ENCODE peak calls at places on chromosomes 3 and 15, in ten cellular contexts. One of them, this sample, is unnamed.

GRCh38 chr3:152331975-152332374 is 63.2 kb downstream of the MBNL1 start:
- DNase-seq in GM10248: no peak
- DNase-seq in choroid plexus epithelial cell: no peak
- DNase-seq in right lobe of liver: no peak
- DNase-seq in tibial nerve: no peak
- DNase-seq in WTC11: no peak
- DNase-seq in HL-60: no peak
- DNase-seq in mucosa of descending colon: peak
- DNase-seq in lower lobe of right lung: no peak
- DNase-seq in IMR-90: peak
- DNase-seq in this sample: no peak

GRCh38 chr3:123122525-123123315 is 55.9 kb downstream of the PDIA5 start:
- DNase-seq in tibial nerve: no peak
- DNase-seq in right lobe of liver: no peak
- DNase-seq in lower lobe of right lung: no peak
- DNase-seq in mucosa of descending colon: no peak
- DNase-seq in WTC11: no peak
- DNase-seq in IMR-90: peak
- DNase-seq in choroid plexus epithelial cell: peak
- DNase-seq in GM10248: no peak
- DNase-seq in HL-60: no peak
- DNase-seq in this sample: no peak

GRCh38 chr3:154954750-154955149 is 125.4 kb upstream of the MME start:
- DNase-seq in HL-60: peak
- DNase-seq in right lobe of liver: no peak
- DNase-seq in IMR-90: peak
- DNase-seq in lower lobe of right lung: no peak
- DNase-seq in GM10248: no peak
- DNase-seq in mucosa of descending colon: no peak
- DNase-seq in tibial nerve: no peak
- DNase-seq in choroid plexus epithelial cell: peak
- DNase-seq in WTC11: no peak
- DNase-seq in this sample: no peak

GRCh38 chr15:99764521-99764920 is 31.3 kb upstream of the LYSMD4 start:
- DNase-seq in HL-60: no peak
- DNase-seq in right lobe of liver: no peak
- DNase-seq in tibial nerve: no peak
- DNase-seq in mucosa of descending colon: no peak
- DNase-seq in lower lobe of right lung: no peak
- DNase-seq in WTC11: no peak
- DNase-seq in choroid plexus epithelial cell: no peak
- DNase-seq in GM10248: no peak
- DNase-seq in IMR-90: no peak
- DNase-seq in this sample: no peak

GRCh38 chr3:113498221-113499005 is 16.5 kb downstream of the SPICE1 start:
- DNase-seq in WTC11: no peak
- DNase-seq in HL-60: no peak
- DNase-seq in IMR-90: peak
- DNase-seq in GM10248: no peak
- DNase-seq in lower lobe of right lung: no peak
- DNase-seq in choroid plexus epithelial cell: peak
- DNase-seq in tibial nerve: no peak
- DNase-seq in right lobe of liver: no peak
- DNase-seq in mucosa of descending colon: no peak
- DNase-seq in this sample: no peak

GRCh38 chr3:14138109-14138877 is 13.4 kb downstream of the TMEM43 start:
- DNase-seq in choroid plexus epithelial cell: no peak
- DNase-seq in GM10248: no peak
- DNase-seq in tibial nerve: no peak
- DNase-seq in IMR-90: no peak
- DNase-seq in right lobe of liver: peak
- DNase-seq in mucosa of descending colon: peak
- DNase-seq in WTC11: peak
- DNase-seq in lower lobe of right lung: no peak
- DNase-seq in HL-60: no peak
- DNase-seq in this sample: no peak

GRCh38 chr3:48966367-48966766 is 23.7 kb upstream of the P4HTM start:
- DNase-seq in IMR-90: peak
- DNase-seq in tibial nerve: no peak
- DNase-seq in lower lobe of right lung: no peak
- DNase-seq in GM10248: no peak
- DNase-seq in WTC11: no peak
- DNase-seq in HL-60: no peak
- DNase-seq in choroid plexus epithelial cell: peak
- DNase-seq in mucosa of descending colon: no peak
- DNase-seq in right lobe of liver: no peak
- DNase-seq in this sample: no peak

GRCh38 chr3:31227152-31227581 is 305.6 kb upstream of the STT3B start:
- DNase-seq in choroid plexus epithelial cell: no peak
- DNase-seq in right lobe of liver: no peak
- DNase-seq in HL-60: peak
- DNase-seq in mucosa of descending colon: no peak
- DNase-seq in lower lobe of right lung: no peak
- DNase-seq in GM10248: no peak
- DNase-seq in WTC11: no peak
- DNase-seq in tibial nerve: no peak
- DNase-seq in IMR-90: no peak
- DNase-seq in this sample: no peak

GRCh38 chr3:87694678-87695077 is 364.1 kb downstream of the CGGBP1 start:
- DNase-seq in GM10248: no peak
- DNase-seq in mucosa of descending colon: no peak
- DNase-seq in HL-60: no peak
- DNase-seq in choroid plexus epithelial cell: no peak
- DNase-seq in tibial nerve: no peak
- DNase-seq in right lobe of liver: no peak
- DNase-seq in WTC11: no peak
- DNase-seq in IMR-90: no peak
- DNase-seq in lower lobe of right lung: no peak
- DNase-seq in this sample: no peak

GRCh38 chr3:125289429-125289828 is 76.9 kb upstream of the SLC12A8 start:
- DNase-seq in lower lobe of right lung: no peak
- DNase-seq in mucosa of descending colon: no peak
- DNase-seq in right lobe of liver: no peak
- DNase-seq in WTC11: no peak
- DNase-seq in choroid plexus epithelial cell: no peak
- DNase-seq in GM10248: no peak
- DNase-seq in IMR-90: no peak
- DNase-seq in tibial nerve: no peak
- DNase-seq in HL-60: no peak
- DNase-seq in this sample: no peak

DNA sequence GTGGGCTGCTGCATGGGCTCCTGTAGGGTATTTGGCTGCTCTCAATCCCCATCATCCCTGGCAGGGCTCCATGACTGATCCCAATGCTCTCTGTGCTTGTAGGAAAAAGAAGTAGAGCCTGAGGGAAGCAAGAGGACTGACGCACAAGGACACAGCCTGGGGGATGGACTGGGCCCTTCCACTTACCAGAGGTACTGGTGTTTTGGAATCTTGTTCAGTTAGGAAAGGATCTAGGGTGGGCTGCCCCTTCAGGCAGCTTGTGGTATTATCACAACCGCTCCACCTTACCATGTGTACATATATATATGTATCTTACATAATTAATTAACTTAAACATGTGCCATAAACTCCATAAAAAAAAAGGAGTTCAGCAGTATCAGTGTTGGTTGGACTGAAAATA is 1.3 kb downstream of the SLC28A2 start:
- DNase-seq in lower lobe of right lung: no peak
- DNase-seq in GM10248: no peak
- DNase-seq in mucosa of descending colon: no peak
- DNase-seq in choroid plexus epithelial cell: peak
- DNase-seq in IMR-90: no peak
- DNase-seq in tibial nerve: no peak
- DNase-seq in WTC11: peak
- DNase-seq in HL-60: no peak
- DNase-seq in right lobe of liver: no peak
- DNase-seq in this sample: no peak
- TF ChIP-seq CTCF in lower lobe of right lung: no peak
- TF ChIP-seq CTCF in GM10248: no peak
- TF ChIP-seq CTCF in mucosa of descending colon: no peak
- TF ChIP-seq CTCF in choroid plexus epithelial cell: peak
- TF ChIP-seq CTCF in IMR-90: peak
- TF ChIP-seq CTCF in tibial nerve: no peak
- TF ChIP-seq CTCF in WTC11: peak
- TF ChIP-seq CTCF in HL-60: peak
- TF ChIP-seq CTCF in right lobe of liver: peak
- TF ChIP-seq CTCF in this sample: peak

GRCh38 chr3:57559526-57559925 is 3.5 kb downstream of the PDE12 start:
- DNase-seq in GM10248: no peak
- DNase-seq in lower lobe of right lung: no peak
- DNase-seq in right lobe of liver: no peak
- DNase-seq in tibial nerve: no peak
- DNase-seq in mucosa of descending colon: no peak
- DNase-seq in choroid plexus epithelial cell: peak
- DNase-seq in IMR-90: peak
- DNase-seq in WTC11: no peak
- DNase-seq in HL-60: no peak
- DNase-seq in this sample: no peak

GRCh38 chr3:57557088-57557537 is 1.0 kb downstream of the PDE12 start:
- DNase-seq in choroid plexus epithelial cell: peak
- DNase-seq in HL-60: no peak
- DNase-seq in tibial nerve: no peak
- DNase-seq in mucosa of descending colon: peak
- DNase-seq in IMR-90: peak
- DNase-seq in GM10248: peak
- DNase-seq in WTC11: peak
- DNase-seq in right lobe of liver: no peak
- DNase-seq in lower lobe of right lung: peak
- DNase-seq in this sample: peak

GRCh38 chr3:57555316-57555715 is 758 bp upstream of the PDE12 start:
- DNase-seq in lower lobe of right lung: no peak
- DNase-seq in tibial nerve: no peak
- DNase-seq in mucosa of descending colon: no peak
- DNase-seq in WTC11: no peak
- DNase-seq in choroid plexus epithelial cell: no peak
- DNase-seq in HL-60: no peak
- DNase-seq in IMR-90: no peak
- DNase-seq in GM10248: no peak
- DNase-seq in right lobe of liver: no peak
- DNase-seq in this sample: no peak

GRCh38 chr3:57556459-57557087 is 499 bp downstream of the PDE12 start:
- DNase-seq in right lobe of liver: peak
- DNase-seq in lower lobe of right lung: peak
- DNase-seq in choroid plexus epithelial cell: peak
- DNase-seq in mucosa of descending colon: no peak
- DNase-seq in WTC11: no peak
- DNase-seq in tibial nerve: no peak
- DNase-seq in GM10248: peak
- DNase-seq in IMR-90: no peak
- DNase-seq in HL-60: no peak
- DNase-seq in this sample: no peak

DNA sequence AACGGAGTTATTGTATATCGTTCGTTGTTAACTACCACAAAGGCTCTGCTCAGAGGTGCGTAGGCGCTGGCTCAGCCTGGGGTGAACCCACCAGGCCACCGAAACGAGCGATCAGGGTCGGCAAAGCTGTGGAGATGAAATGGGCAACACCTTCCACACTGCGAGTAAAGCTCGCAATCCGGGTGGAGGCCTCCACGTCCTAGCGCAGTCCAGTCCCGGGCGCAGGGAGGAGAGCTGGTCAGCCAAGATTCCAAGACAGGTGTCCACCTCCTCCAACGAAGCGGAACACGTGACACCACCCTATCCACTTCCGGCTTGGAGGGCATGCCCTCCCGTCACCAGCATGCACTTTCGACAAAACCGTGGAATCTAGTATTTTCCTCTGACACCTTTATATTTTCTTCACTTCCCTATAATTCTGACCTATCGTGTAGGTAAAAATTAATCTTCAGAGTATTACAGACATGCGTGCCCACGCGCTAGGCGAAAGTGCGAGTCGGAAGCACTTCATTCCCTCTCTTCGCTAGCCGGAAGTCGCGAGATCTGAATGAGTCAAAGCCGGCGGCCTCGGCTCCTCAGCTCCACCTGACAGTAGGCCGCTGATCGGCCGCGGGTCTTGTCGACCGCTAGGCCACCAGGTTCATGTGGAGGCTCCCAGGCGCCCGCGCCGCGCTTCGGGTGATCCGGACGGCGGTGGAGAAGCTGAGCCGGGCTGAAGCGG is at the start of gene PDE12:
- DNase-seq in WTC11: peak
- DNase-seq in GM10248: peak
- DNase-seq in right lobe of liver: peak
- DNase-seq in lower lobe of right lung: peak
- DNase-seq in HL-60: peak
- DNase-seq in tibial nerve: peak
- DNase-seq in choroid plexus epithelial cell: peak
- DNase-seq in IMR-90: peak
- DNase-seq in mucosa of descending colon: peak
- DNase-seq in this sample: peak
- TF ChIP-seq CTCF in WTC11: no peak
- TF ChIP-seq CTCF in GM10248: no peak
- TF ChIP-seq CTCF in right lobe of liver: no peak
- TF ChIP-seq CTCF in lower lobe of right lung: no peak
- TF ChIP-seq CTCF in HL-60: no peak
- TF ChIP-seq CTCF in tibial nerve: no peak
- TF ChIP-seq CTCF in choroid plexus epithelial cell: no peak
- TF ChIP-seq CTCF in IMR-90: no peak
- TF ChIP-seq CTCF in mucosa of descending colon: no peak
- TF ChIP-seq CTCF in this sample: no peak

GRCh38 chr3:58560771-58561311 is 16.4 kb downstream of the FAM107A start:
- DNase-seq in tibial nerve: no peak
- DNase-seq in right lobe of liver: no peak
- DNase-seq in GM10248: no peak
- DNase-seq in lower lobe of right lung: no peak
- DNase-seq in choroid plexus epithelial cell: peak
- DNase-seq in mucosa of descending colon: no peak
- DNase-seq in IMR-90: peak
- DNase-seq in HL-60: no peak
- DNase-seq in WTC11: peak
- DNase-seq in this sample: no peak
- TF ChIP-seq CTCF in tibial nerve: no peak
- TF ChIP-seq CTCF in right lobe of liver: no peak
- TF ChIP-seq CTCF in GM10248: no peak
- TF ChIP-seq CTCF in lower lobe of right lung: no peak
- TF ChIP-seq CTCF in choroid plexus epithelial cell: peak
- TF ChIP-seq CTCF in mucosa of descending colon: no peak
- TF ChIP-seq CTCF in IMR-90: peak
- TF ChIP-seq CTCF in HL-60: no peak
- TF ChIP-seq CTCF in WTC11: no peak
- TF ChIP-seq CTCF in this sample: no peak

DNA sequence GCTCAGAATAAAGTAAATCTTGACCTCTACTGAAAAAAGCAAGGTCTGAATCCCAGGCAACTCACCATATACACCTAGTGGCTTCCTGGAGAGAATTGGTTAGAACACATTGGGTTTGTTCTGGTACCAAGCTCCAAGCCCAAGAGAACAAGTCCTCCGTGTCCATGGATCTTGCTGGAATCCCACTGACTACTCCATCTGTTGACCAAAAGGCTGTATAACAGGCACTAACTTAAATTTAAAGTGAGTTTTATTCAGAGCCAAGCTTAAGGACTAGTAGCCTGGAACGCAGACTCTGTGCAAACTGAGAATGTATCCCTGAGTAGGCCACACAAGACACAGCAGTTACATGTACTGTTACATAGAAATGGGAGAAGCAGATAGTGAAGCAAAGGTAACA is 342.1 kb upstream of the LRRC3B start:
- DNase-seq in mucosa of descending colon: no peak
- DNase-seq in choroid plexus epithelial cell: no peak
- DNase-seq in lower lobe of right lung: no peak
- DNase-seq in tibial nerve: no peak
- DNase-seq in HL-60: no peak
- DNase-seq in right lobe of liver: no peak
- DNase-seq in GM10248: no peak
- DNase-seq in IMR-90: no peak
- DNase-seq in WTC11: no peak
- DNase-seq in this sample: no peak
- TF ChIP-seq CTCF in mucosa of descending colon: no peak
- TF ChIP-seq CTCF in choroid plexus epithelial cell: no peak
- TF ChIP-seq CTCF in lower lobe of right lung: no peak
- TF ChIP-seq CTCF in tibial nerve: no peak
- TF ChIP-seq CTCF in HL-60: no peak
- TF ChIP-seq CTCF in right lobe of liver: no peak
- TF ChIP-seq CTCF in GM10248: no peak
- TF ChIP-seq CTCF in IMR-90: no peak
- TF ChIP-seq CTCF in WTC11: peak
- TF ChIP-seq CTCF in this sample: no peak

This sample was measured in CD14-positive monocyte.